ENCODE peak calls at places on chromosomes 5 and 9, in four cellular contexts. M, K, H and I are unnamed samples.

GRCh38 chr9:129166962-129167557 is 11.0 kb downstream of the IER5L start:
- DNase-seq in M (peak; percentile 70), H (no peak), K (peak; percentile 87), I (peak; percentile 79)

GRCh38 chr5:86824642-86825041 is 206.9 kb downstream of the COX7C start:
- DNase-seq in M (no peak), H (no peak), K (no peak), I (no peak)

GRCh38 chr9:89153618-89154017 is 25.0 kb downstream of the SHC3 start:
- DNase-seq in M (no peak), K (no peak), H (no peak), I (no peak)

GRCh38 chr5:179241764-179242370 is 103.4 kb downstream of the ADAMTS2 start:
- DNase-seq in K (no peak), H (no peak), M (no peak), I (peak; percentile 29)

GRCh38 chr9:116569111-116569510 is 118.0 kb upstream of the TRIM32 start:
- DNase-seq in M (no peak), K (no peak), H (no peak), I (no peak)

GRCh38 chr9:113484258-113484730 is 20.8 kb downstream of the RGS3 start:
- DNase-seq in M (no peak), H (no peak), K (peak; percentile 65), I (peak; percentile 88)

GRCh38 chr5:154831451-154831850 is 19.0 kb downstream of the FAXDC2 start:
- DNase-seq in M (no peak), H (no peak), K (no peak), I (no peak)

GRCh38 chr5:177023247-177023703 is 779 bp downstream of the ZNF346 start:
- DNase-seq in K (no peak), H (no peak), M (peak; percentile 37), I (no peak)

GRCh38 chr5:6482735-6483134 is 34.1 kb downstream of the UBE2QL1 start:
- DNase-seq in K (no peak), M (no peak), H (no peak), I (no peak)

GRCh38 chr5:136802382-136802781 is 437.0 kb upstream of the TRPC7 start:
- DNase-seq in H (no peak), K (no peak), M (no peak), I (no peak)

GRCh38 chr5:147483961-147484707 is 25.7 kb downstream of the DPYSL3 start:
- DNase-seq in M (no peak), K (peak; percentile 43), H (no peak), I (peak; percentile 70)

GRCh38 chr5:102865510-102866314 is 110.6 kb downstream of the PAM start:
- DNase-seq in K (peak; percentile 32), H (no peak), M (peak; percentile 31), I (peak; percentile 85)

GRCh38 chr5:1009359-1010180 is 968 bp downstream of the NKD2 start:
- DNase-seq in H (no peak), M (no peak), K (no peak), I (peak; percentile 21)

GRCh38 chr9:95447660-95448420 is 68.9 kb downstream of the PTCH1 start:
- DNase-seq in M (no peak), K (no peak), H (no peak), I (no peak)

GRCh38 chr5:132591140-132591539 is 34.4 kb downstream of the RAD50 start:
- DNase-seq in H (no peak), M (no peak), K (no peak), I (no peak)

GRCh38 chr5:36777105-36777757 is 99.3 kb upstream of the NIPBL start:
- DNase-seq in H (no peak), K (peak; percentile 41), M (peak; percentile 96), I (no peak)

GRCh38 chr9:77455312-77455927 is 192.7 kb downstream of the GNA14 start:
- DNase-seq in H (peak; percentile 23), M (peak; percentile 44), K (no peak), I (no peak)